ENCODE peak calls at places on chromosome 5, in seven cellular contexts. One of them, this sample, is unnamed.

GRCh38 chr5:150109921-150110320 is 23.6 kb upstream of the CSF1R start:
- DNase-seq in KBM-7: no peak
- DNase-seq in stromal cell of bone marrow: no peak
- DNase-seq in prostate gland: no peak
- DNase-seq in GM19239: no peak
- DNase-seq in HAP-1: no peak
- DNase-seq in foreskin fibroblast: no peak
- DNase-seq in this sample: no peak

GRCh38 chr5:53730938-53731337 is 170.5 kb downstream of the NDUFS4 start:
- DNase-seq in KBM-7: peak; percentile 94
- DNase-seq in stromal cell of bone marrow: no peak
- DNase-seq in prostate gland: no peak
- DNase-seq in GM19239: no peak
- DNase-seq in HAP-1: no peak
- DNase-seq in foreskin fibroblast: no peak
- DNase-seq in this sample: no peak

GRCh38 chr5:63961125-63961597 is 1.1 kb downstream of the HTR1A start:
- DNase-seq in KBM-7: no peak
- DNase-seq in stromal cell of bone marrow: no peak
- DNase-seq in prostate gland: no peak
- DNase-seq in GM19239: no peak
- DNase-seq in HAP-1: no peak
- DNase-seq in foreskin fibroblast: no peak
- DNase-seq in this sample: no peak

GRCh38 chr5:6780802-6781391 is 67.7 kb downstream of the TENT4A start:
- DNase-seq in KBM-7: peak; percentile 36
- DNase-seq in stromal cell of bone marrow: no peak
- DNase-seq in prostate gland: no peak
- DNase-seq in GM19239: no peak
- DNase-seq in HAP-1: peak; percentile 16
- DNase-seq in foreskin fibroblast: no peak
- DNase-seq in this sample: no peak

GRCh38 chr5:76836181-76836580 is 13.6 kb upstream of the S100Z start:
- DNase-seq in KBM-7: no peak
- DNase-seq in stromal cell of bone marrow: no peak
- DNase-seq in prostate gland: no peak
- DNase-seq in GM19239: no peak
- DNase-seq in HAP-1: no peak
- DNase-seq in foreskin fibroblast: no peak
- DNase-seq in this sample: no peak

GRCh38 chr5:40441733-40442132 is 238.0 kb upstream of the PTGER4 start:
- DNase-seq in KBM-7: no peak
- DNase-seq in stromal cell of bone marrow: no peak
- DNase-seq in prostate gland: no peak
- DNase-seq in GM19239: peak; percentile 18
- DNase-seq in HAP-1: no peak
- DNase-seq in foreskin fibroblast: no peak
- DNase-seq in this sample: no peak

GRCh38 chr5:92979716-92980115 is 601.3 kb downstream of the NR2F1-AS1 start:
- DNase-seq in KBM-7: no peak
- DNase-seq in stromal cell of bone marrow: no peak
- DNase-seq in prostate gland: no peak
- DNase-seq in GM19239: no peak
- DNase-seq in HAP-1: no peak
- DNase-seq in foreskin fibroblast: no peak
- DNase-seq in this sample: no peak

GRCh38 chr5:151742870-151743294 is 15.5 kb downstream of the ATOX1 start:
- DNase-seq in KBM-7: peak; percentile 41
- DNase-seq in stromal cell of bone marrow: no peak
- DNase-seq in prostate gland: peak; percentile 28
- DNase-seq in GM19239: no peak
- DNase-seq in HAP-1: peak; percentile 47
- DNase-seq in foreskin fibroblast: peak; percentile 64
- DNase-seq in this sample: peak; percentile 81

GRCh38 chr5:173328896-173329369 is 719 bp upstream of the STC2 start:
- DNase-seq in KBM-7: peak; percentile 62
- DNase-seq in stromal cell of bone marrow: no peak
- DNase-seq in prostate gland: no peak
- DNase-seq in GM19239: no peak
- DNase-seq in HAP-1: no peak
- DNase-seq in foreskin fibroblast: peak; percentile 87
- DNase-seq in this sample: peak; percentile 84

GRCh38 chr5:78659714-78660113 is 11.1 kb upstream of the LHFPL2 start:
- DNase-seq in KBM-7: no peak
- DNase-seq in stromal cell of bone marrow: no peak
- DNase-seq in prostate gland: no peak
- DNase-seq in GM19239: no peak
- DNase-seq in HAP-1: no peak
- DNase-seq in foreskin fibroblast: no peak
- DNase-seq in this sample: no peak

GRCh38 chr5:76413746-76414145 is 10.7 kb downstream of the IQGAP2 start:
- DNase-seq in KBM-7: peak; percentile 64
- DNase-seq in stromal cell of bone marrow: no peak
- DNase-seq in prostate gland: no peak
- DNase-seq in GM19239: no peak
- DNase-seq in HAP-1: no peak
- DNase-seq in foreskin fibroblast: no peak
- DNase-seq in this sample: no peak

GRCh38 chr5:6730407-6730806 is 17.2 kb downstream of the TENT4A start:
- DNase-seq in KBM-7: no peak
- DNase-seq in stromal cell of bone marrow: no peak
- DNase-seq in prostate gland: no peak
- DNase-seq in GM19239: no peak
- DNase-seq in HAP-1: no peak
- DNase-seq in foreskin fibroblast: no peak
- DNase-seq in this sample: no peak

GRCh38 chr5:117486291-117486690 is 911.7 kb upstream of the SEMA6A start:
- DNase-seq in KBM-7: no peak
- DNase-seq in stromal cell of bone marrow: no peak
- DNase-seq in prostate gland: no peak
- DNase-seq in GM19239: no peak
- DNase-seq in HAP-1: no peak
- DNase-seq in foreskin fibroblast: no peak
- DNase-seq in this sample: no peak

GRCh38 chr5:6820851-6821479 is 107.7 kb downstream of the TENT4A start:
- DNase-seq in KBM-7: peak; percentile 59
- DNase-seq in stromal cell of bone marrow: no peak
- DNase-seq in prostate gland: no peak
- DNase-seq in GM19239: peak; percentile 46
- DNase-seq in HAP-1: peak; percentile 38
- DNase-seq in foreskin fibroblast: no peak
- DNase-seq in this sample: peak; percentile 29

GRCh38 chr5:178078197-178078995 is 34.9 kb upstream of the N4BP3 start:
- DNase-seq in KBM-7: no peak
- DNase-seq in stromal cell of bone marrow: peak; percentile 81
- DNase-seq in prostate gland: no peak
- DNase-seq in GM19239: no peak
- DNase-seq in HAP-1: no peak
- DNase-seq in foreskin fibroblast: peak; percentile 91
- DNase-seq in this sample: peak; percentile 94

GRCh38 chr5:112933651-112934365 is 11.8 kb upstream of the REEP5 start:
- DNase-seq in KBM-7: no peak
- DNase-seq in stromal cell of bone marrow: peak; percentile 68
- DNase-seq in prostate gland: no peak
- DNase-seq in GM19239: no peak
- DNase-seq in HAP-1: no peak
- DNase-seq in foreskin fibroblast: peak; percentile 62
- DNase-seq in this sample: peak; percentile 71

GRCh38 chr5:179166886-179167841 is 107.0 kb downstream of the ZNF354C start:
- DNase-seq in KBM-7: peak; percentile 85
- DNase-seq in stromal cell of bone marrow: peak; percentile 26
- DNase-seq in prostate gland: no peak
- DNase-seq in GM19239: peak; percentile 74
- DNase-seq in HAP-1: peak; percentile 43
- DNase-seq in foreskin fibroblast: peak; percentile 37
- DNase-seq in this sample: peak; percentile 53

GRCh38 chr5:57749396-57749795 is 266.8 kb upstream of the ACTBL2 start:
- DNase-seq in KBM-7: no peak
- DNase-seq in stromal cell of bone marrow: peak; percentile 53
- DNase-seq in prostate gland: no peak
- DNase-seq in GM19239: no peak
- DNase-seq in HAP-1: no peak
- DNase-seq in foreskin fibroblast: peak; percentile 51
- DNase-seq in this sample: peak; percentile 6

GRCh38 chr5:72256536-72256935 is 63.5 kb downstream of the MRPS27 start:
- DNase-seq in KBM-7: no peak
- DNase-seq in stromal cell of bone marrow: no peak
- DNase-seq in prostate gland: no peak
- DNase-seq in GM19239: no peak
- DNase-seq in HAP-1: no peak
- DNase-seq in foreskin fibroblast: no peak
- DNase-seq in this sample: no peak

GRCh38 chr5:168790691-168791230 is 211.6 kb upstream of the PANK3 start:
- DNase-seq in KBM-7: no peak
- DNase-seq in stromal cell of bone marrow: no peak
- DNase-seq in prostate gland: no peak
- DNase-seq in GM19239: no peak
- DNase-seq in HAP-1: no peak
- DNase-seq in foreskin fibroblast: no peak
- DNase-seq in this sample: no peak

GRCh38 chr5:54547711-54548250 is 30.2 kb downstream of the SNX18 start:
- DNase-seq in KBM-7: no peak
- DNase-seq in stromal cell of bone marrow: peak; percentile 88
- DNase-seq in prostate gland: no peak
- DNase-seq in GM19239: no peak
- DNase-seq in HAP-1: no peak
- DNase-seq in foreskin fibroblast: peak; percentile 85
- DNase-seq in this sample: peak; percentile 74

GRCh38 chr5:78699565-78700143 is 51.1 kb upstream of the LHFPL2 start:
- DNase-seq in KBM-7: no peak
- DNase-seq in stromal cell of bone marrow: peak; percentile 75
- DNase-seq in prostate gland: no peak
- DNase-seq in GM19239: no peak
- DNase-seq in HAP-1: no peak
- DNase-seq in foreskin fibroblast: peak; percentile 91
- DNase-seq in this sample: peak; percentile 99

GRCh38 chr5:150295741-150296486 is 6.3 kb upstream of the CAMK2A start:
- DNase-seq in KBM-7: no peak
- DNase-seq in stromal cell of bone marrow: no peak
- DNase-seq in prostate gland: no peak
- DNase-seq in GM19239: no peak
- DNase-seq in HAP-1: no peak
- DNase-seq in foreskin fibroblast: no peak
- DNase-seq in this sample: no peak

GRCh38 chr5:77960305-77960704 is 184.2 kb upstream of the TBCA start:
- DNase-seq in KBM-7: no peak
- DNase-seq in stromal cell of bone marrow: no peak
- DNase-seq in prostate gland: no peak
- DNase-seq in GM19239: no peak
- DNase-seq in HAP-1: no peak
- DNase-seq in foreskin fibroblast: no peak
- DNase-seq in this sample: no peak

GRCh38 chr5:39214912-39215709 is 4.3 kb downstream of the FYB1 start:
- DNase-seq in KBM-7: no peak
- DNase-seq in stromal cell of bone marrow: no peak
- DNase-seq in prostate gland: no peak
- DNase-seq in GM19239: no peak
- DNase-seq in HAP-1: no peak
- DNase-seq in foreskin fibroblast: no peak
- DNase-seq in this sample: no peak

GRCh38 chr5:13976867-13977479 is 32.5 kb upstream of the DNAH5 start:
- DNase-seq in KBM-7: peak; percentile 26
- DNase-seq in stromal cell of bone marrow: no peak
- DNase-seq in prostate gland: no peak
- DNase-seq in GM19239: no peak
- DNase-seq in HAP-1: peak; percentile 24
- DNase-seq in foreskin fibroblast: peak; percentile 10
- DNase-seq in this sample: peak; percentile 68

GRCh38 chr5:96876292-96876850 is at the start of gene ERAP2:
- DNase-seq in KBM-7: peak; percentile 75
- DNase-seq in stromal cell of bone marrow: peak; percentile 25
- DNase-seq in prostate gland: no peak
- DNase-seq in GM19239: no peak
- DNase-seq in HAP-1: peak; percentile 51
- DNase-seq in foreskin fibroblast: no peak
- DNase-seq in this sample: peak; percentile 50

GRCh38 chr5:87944553-87945320 is 323.9 kb downstream of the TMEM161B start:
- DNase-seq in KBM-7: no peak
- DNase-seq in stromal cell of bone marrow: no peak
- DNase-seq in prostate gland: no peak
- DNase-seq in GM19239: no peak
- DNase-seq in HAP-1: peak; percentile 96
- DNase-seq in foreskin fibroblast: no peak
- DNase-seq in this sample: no peak

GRCh38 chr5:43075319-43076293 is 35.5 kb upstream of the ANXA2R start:
- DNase-seq in KBM-7: no peak
- DNase-seq in stromal cell of bone marrow: no peak
- DNase-seq in prostate gland: no peak
- DNase-seq in GM19239: no peak
- DNase-seq in HAP-1: no peak
- DNase-seq in foreskin fibroblast: no peak
- DNase-seq in this sample: no peak

GRCh38 chr5:80793354-80793753 is 138.6 kb upstream of the DHFR start:
- DNase-seq in KBM-7: no peak
- DNase-seq in stromal cell of bone marrow: no peak
- DNase-seq in prostate gland: no peak
- DNase-seq in GM19239: no peak
- DNase-seq in HAP-1: no peak
- DNase-seq in foreskin fibroblast: no peak
- DNase-seq in this sample: no peak

GRCh38 chr5:72516916-72517315 is 9.7 kb upstream of the ZNF366 start:
- DNase-seq in KBM-7: no peak
- DNase-seq in stromal cell of bone marrow: no peak
- DNase-seq in prostate gland: no peak
- DNase-seq in GM19239: no peak
- DNase-seq in HAP-1: no peak
- DNase-seq in foreskin fibroblast: no peak
- DNase-seq in this sample: no peak

GRCh38 chr5:173035904-173036707 is 20.0 kb upstream of the CREBRF start:
- DNase-seq in KBM-7: no peak
- DNase-seq in stromal cell of bone marrow: no peak
- DNase-seq in prostate gland: no peak
- DNase-seq in GM19239: peak; percentile 38
- DNase-seq in HAP-1: no peak
- DNase-seq in foreskin fibroblast: no peak
- DNase-seq in this sample: no peak

GRCh38 chr5:93572773-93573626 is 8.0 kb downstream of the NR2F1-AS1 start:
- DNase-seq in KBM-7: peak; percentile 69
- DNase-seq in stromal cell of bone marrow: no peak
- DNase-seq in prostate gland: no peak
- DNase-seq in GM19239: no peak
- DNase-seq in HAP-1: no peak
- DNase-seq in foreskin fibroblast: no peak
- DNase-seq in this sample: no peak

GRCh38 chr5:167903243-167903642 is 388.2 kb upstream of the WWC1 start:
- DNase-seq in KBM-7: no peak
- DNase-seq in stromal cell of bone marrow: no peak
- DNase-seq in prostate gland: no peak
- DNase-seq in GM19239: no peak
- DNase-seq in HAP-1: no peak
- DNase-seq in foreskin fibroblast: no peak
- DNase-seq in this sample: no peak

GRCh38 chr5:10351882-10352395 is 1.6 kb upstream of the MARCHF6 start:
- DNase-seq in KBM-7: no peak
- DNase-seq in stromal cell of bone marrow: no peak
- DNase-seq in prostate gland: no peak
- DNase-seq in GM19239: no peak
- DNase-seq in HAP-1: no peak
- DNase-seq in foreskin fibroblast: no peak
- DNase-seq in this sample: no peak